ENCODE peak calls at places on chromosome 9, in five cellular contexts. One of them, this sample, is unnamed.

GRCh38 chr9:4865685-4866084 is 72.9 kb downstream of the RCL1 start:
- DNase-seq in MM.1S: no peak
- DNase-seq in GM23338: no peak
- DNase-seq in HCT116: no peak
- DNase-seq in GM23248: no peak
- DNase-seq in this sample: no peak

GRCh38 chr9:112764837-112765236 is 14.3 kb downstream of the SNX30 start:
- DNase-seq in MM.1S: no peak
- DNase-seq in GM23248: no peak
- DNase-seq in GM23338: peak
- DNase-seq in HCT116: no peak
- DNase-seq in this sample: no peak

GRCh38 chr9:126558051-126558665 is 55.6 kb upstream of the LMX1B start:
- DNase-seq in GM23338: peak
- DNase-seq in HCT116: peak
- DNase-seq in MM.1S: peak
- DNase-seq in GM23248: peak
- DNase-seq in this sample: peak

GRCh38 chr9:36034234-36034633 is 2.5 kb upstream of the RECK start:
- DNase-seq in GM23338: no peak
- DNase-seq in HCT116: no peak
- DNase-seq in MM.1S: no peak
- DNase-seq in GM23248: no peak
- DNase-seq in this sample: no peak

GRCh38 chr9:104093162-104093561 is 947 bp upstream of the SMC2 start:
- DNase-seq in GM23338: peak
- DNase-seq in GM23248: peak
- DNase-seq in HCT116: no peak
- DNase-seq in MM.1S: peak
- DNase-seq in this sample: peak

GRCh38 chr9:70011366-70011765 is 32.3 kb upstream of the MAMDC2 start:
- DNase-seq in HCT116: no peak
- DNase-seq in GM23248: no peak
- DNase-seq in MM.1S: no peak
- DNase-seq in GM23338: no peak
- DNase-seq in this sample: no peak

GRCh38 chr9:698276-698675 is 143.2 kb upstream of the DMRT1 start:
- DNase-seq in GM23248: peak
- DNase-seq in HCT116: no peak
- DNase-seq in MM.1S: no peak
- DNase-seq in GM23338: no peak
- DNase-seq in this sample: no peak

GRCh38 chr9:22379272-22379671 is 67.4 kb upstream of the DMRTA1 start:
- DNase-seq in GM23338: no peak
- DNase-seq in HCT116: no peak
- DNase-seq in MM.1S: no peak
- DNase-seq in GM23248: no peak
- DNase-seq in this sample: no peak

GRCh38 chr9:136120438-136120844 is 1.8 kb upstream of the TMEM250 start:
- DNase-seq in HCT116: no peak
- DNase-seq in GM23338: no peak
- DNase-seq in GM23248: no peak
- DNase-seq in MM.1S: no peak
- DNase-seq in this sample: no peak

GRCh38 chr9:136118367-136119258 is at the start of gene TMEM250:
- DNase-seq in GM23338: peak
- DNase-seq in HCT116: peak
- DNase-seq in MM.1S: peak
- DNase-seq in GM23248: peak
- DNase-seq in this sample: peak

GRCh38 chr9:136119259-136120118 is 814 bp upstream of the TMEM250 start:
- DNase-seq in GM23248: peak
- DNase-seq in GM23338: peak
- DNase-seq in HCT116: no peak
- DNase-seq in MM.1S: no peak
- DNase-seq in this sample: no peak

GRCh38 chr9:136121801-136122200 is 3.1 kb upstream of the TMEM250 start:
- DNase-seq in GM23338: no peak
- DNase-seq in MM.1S: no peak
- DNase-seq in HCT116: no peak
- DNase-seq in GM23248: no peak
- DNase-seq in this sample: no peak

DNA sequence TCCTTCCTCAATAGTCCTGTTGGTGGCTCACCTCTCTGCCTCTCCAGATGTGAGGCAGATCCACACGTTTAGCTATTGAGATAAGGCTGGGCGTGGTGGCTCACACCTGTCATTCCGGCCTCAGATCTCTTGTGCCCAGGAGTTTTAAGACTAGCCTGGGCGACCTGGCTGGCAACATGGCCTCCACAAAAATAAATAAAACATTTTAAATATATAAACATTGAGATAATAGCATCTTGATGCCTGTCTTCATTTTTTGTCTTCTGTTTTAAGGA is 1.4 kb upstream of the TMEM250 start:
- DNase-seq in GM23248: no peak
- DNase-seq in GM23338: no peak
- DNase-seq in HCT116: no peak
- DNase-seq in MM.1S: no peak
- DNase-seq in this sample: no peak
- H3K4me3 ChIP-seq in GM23248: peak
- H3K4me3 ChIP-seq in GM23338: peak
- H3K4me3 ChIP-seq in HCT116: peak
- H3K4me3 ChIP-seq in MM.1S: no peak
- H3K4me3 ChIP-seq in this sample: peak

GRCh38 chr9:89351584-89351983 is 33.3 kb downstream of the SECISBP2 start:
- DNase-seq in GM23248: no peak
- DNase-seq in MM.1S: no peak
- DNase-seq in HCT116: no peak
- DNase-seq in GM23338: no peak
- DNase-seq in this sample: no peak
- TF ChIP-seq EZH2phosphoT487 in GM23248: no peak
- TF ChIP-seq EZH2phosphoT487 in MM.1S: no peak
- TF ChIP-seq EZH2phosphoT487 in HCT116: no peak
- TF ChIP-seq EZH2phosphoT487 in GM23338: no peak
- TF ChIP-seq EZH2phosphoT487 in this sample: no peak

DNA sequence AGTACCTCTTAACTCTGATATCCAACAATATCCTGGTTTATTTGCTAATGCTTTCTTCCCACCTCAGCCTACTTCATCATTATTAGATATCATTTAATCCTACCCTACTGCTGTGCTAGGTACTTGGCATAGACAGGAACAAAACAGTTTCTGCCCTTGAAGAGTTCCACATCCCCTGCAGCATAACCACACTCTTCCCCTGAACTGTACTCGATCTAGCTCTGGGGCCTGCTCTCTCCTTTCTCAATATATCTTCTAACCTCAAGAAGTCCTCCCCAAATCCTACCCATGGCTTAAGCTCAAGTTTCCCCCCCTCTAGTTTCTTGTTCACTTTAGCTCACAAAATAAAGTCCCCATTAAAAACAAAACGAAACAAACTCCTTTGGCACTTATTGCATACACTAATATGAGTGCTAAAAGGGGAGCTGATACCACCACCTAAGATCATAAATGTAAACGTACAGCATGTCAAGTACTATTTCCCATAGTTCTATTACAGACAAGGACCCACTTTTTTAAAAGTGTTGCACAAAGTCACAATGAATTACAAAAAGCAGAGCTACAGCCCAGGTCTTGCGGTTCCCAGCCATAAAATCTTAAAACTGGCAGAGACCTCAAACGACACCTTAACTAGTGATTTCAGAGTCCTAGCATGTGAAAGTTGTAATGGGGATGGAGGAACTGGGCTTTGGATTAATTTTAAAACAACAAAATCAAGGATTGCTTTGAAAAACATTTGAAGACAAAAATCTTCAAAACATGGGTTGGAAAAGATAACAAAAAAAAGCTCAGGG is 80.7 kb downstream of the PTPDC1 start:
- DNase-seq in GM23338: no peak
- DNase-seq in HCT116: no peak
- DNase-seq in GM23248: no peak
- DNase-seq in MM.1S: no peak
- DNase-seq in this sample: no peak
- H3K4me3 ChIP-seq in GM23338: peak
- H3K4me3 ChIP-seq in HCT116: no peak
- H3K4me3 ChIP-seq in GM23248: peak
- H3K4me3 ChIP-seq in MM.1S: no peak
- H3K4me3 ChIP-seq in this sample: peak

GRCh38 chr9:127970401-127971313 is 10.1 kb downstream of the EEIG1 start:
- DNase-seq in GM23248: no peak
- DNase-seq in HCT116: no peak
- DNase-seq in MM.1S: peak
- DNase-seq in GM23338: no peak
- DNase-seq in this sample: peak

GRCh38 chr9:127967151-127967809 is 13.5 kb downstream of the EEIG1 start:
- DNase-seq in GM23338: no peak
- DNase-seq in GM23248: no peak
- DNase-seq in HCT116: no peak
- DNase-seq in MM.1S: no peak
- DNase-seq in this sample: no peak

GRCh38 chr9:127968046-127968445 is 12.7 kb downstream of the EEIG1 start:
- DNase-seq in HCT116: peak
- DNase-seq in GM23338: no peak
- DNase-seq in GM23248: peak
- DNase-seq in MM.1S: no peak
- DNase-seq in this sample: no peak

GRCh38 chr9:127966416-127967150 is 14.2 kb downstream of the EEIG1 start:
- DNase-seq in HCT116: no peak
- DNase-seq in GM23248: no peak
- DNase-seq in GM23338: no peak
- DNase-seq in MM.1S: no peak
- DNase-seq in this sample: peak

GRCh38 chr9:127968717-127969383 is 11.9 kb downstream of the EEIG1 start:
- DNase-seq in GM23338: no peak
- DNase-seq in GM23248: peak
- DNase-seq in HCT116: peak
- DNase-seq in MM.1S: no peak
- DNase-seq in this sample: no peak
- TF ChIP-seq EZH2phosphoT487 in GM23338: no peak
- TF ChIP-seq EZH2phosphoT487 in GM23248: no peak
- TF ChIP-seq EZH2phosphoT487 in HCT116: no peak
- TF ChIP-seq EZH2phosphoT487 in MM.1S: no peak
- TF ChIP-seq EZH2phosphoT487 in this sample: no peak

DNA sequence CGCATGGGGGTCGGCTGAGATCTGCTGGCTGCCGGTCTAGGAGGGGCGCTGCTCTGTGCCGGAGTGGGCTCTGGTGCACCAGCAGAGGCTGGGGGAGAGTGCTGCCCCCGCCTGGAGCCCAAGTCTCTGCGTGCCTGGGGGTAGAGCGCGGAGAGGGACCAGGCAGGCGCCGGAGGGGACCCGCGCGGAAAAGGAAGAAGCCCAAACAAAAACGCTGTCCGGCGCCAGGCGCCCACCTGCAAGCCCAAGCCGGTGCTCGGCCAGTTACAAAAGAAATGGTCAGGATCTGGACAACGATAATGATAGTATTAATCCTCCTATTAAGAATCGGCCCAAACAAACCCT is 575 bp upstream of the S1PR3 start:
- DNase-seq in GM23248: no peak
- DNase-seq in GM23338: peak
- DNase-seq in HCT116: no peak
- DNase-seq in MM.1S: no peak
- DNase-seq in this sample: peak
- H3K4me3 ChIP-seq in GM23248: peak
- H3K4me3 ChIP-seq in GM23338: peak
- H3K4me3 ChIP-seq in HCT116: no peak
- H3K4me3 ChIP-seq in MM.1S: no peak
- H3K4me3 ChIP-seq in this sample: peak